ENCODE peak calls at places on chromosomes 16 and 17, in nine cellular contexts. One of them, this sample, is unnamed.

GRCh38 chr16:2251281-2252111 is at the start of gene ECI1:
- DNase-seq in MM.1S: peak
- DNase-seq in K562: peak
- DNase-seq in A673: peak
- DNase-seq in neural progenitor cell: peak
- DNase-seq in PC-3: peak
- DNase-seq in HCT116: peak
- DNase-seq in PC-9: peak
- DNase-seq in endothelial cell of umbilical vein: peak
- DNase-seq in this sample: peak

GRCh38 chr16:10787304-10787703 is 31.3 kb downstream of the TVP23A start:
- DNase-seq in neural progenitor cell: peak
- DNase-seq in endothelial cell of umbilical vein: no peak
- DNase-seq in K562: no peak
- DNase-seq in HCT116: no peak
- DNase-seq in PC-3: no peak
- DNase-seq in A673: peak
- DNase-seq in PC-9: no peak
- DNase-seq in MM.1S: no peak
- DNase-seq in this sample: no peak

GRCh38 chr17:81419886-81420768 is 24.9 kb downstream of the BAHCC1 start:
- DNase-seq in HCT116: no peak
- DNase-seq in A673: peak
- DNase-seq in endothelial cell of umbilical vein: no peak
- DNase-seq in neural progenitor cell: no peak
- DNase-seq in MM.1S: no peak
- DNase-seq in K562: no peak
- DNase-seq in PC-3: no peak
- DNase-seq in PC-9: no peak
- DNase-seq in this sample: peak

GRCh38 chr17:76008630-76009425 is 8.2 kb downstream of the CDK3 start:
- DNase-seq in K562: peak
- DNase-seq in endothelial cell of umbilical vein: no peak
- DNase-seq in MM.1S: no peak
- DNase-seq in PC-3: peak
- DNase-seq in A673: no peak
- DNase-seq in neural progenitor cell: no peak
- DNase-seq in HCT116: no peak
- DNase-seq in PC-9: no peak
- DNase-seq in this sample: no peak

GRCh38 chr16:57564571-57565270 is 22.3 kb downstream of the ADGRG5 start:
- DNase-seq in neural progenitor cell: no peak
- DNase-seq in PC-9: no peak
- DNase-seq in A673: no peak
- DNase-seq in PC-3: no peak
- DNase-seq in MM.1S: no peak
- DNase-seq in K562: no peak
- DNase-seq in HCT116: no peak
- DNase-seq in endothelial cell of umbilical vein: no peak
- DNase-seq in this sample: peak

GRCh38 chr17:74527756-74528155 is 3.5 kb downstream of the CD300LB start:
- DNase-seq in endothelial cell of umbilical vein: no peak
- DNase-seq in K562: no peak
- DNase-seq in PC-9: no peak
- DNase-seq in MM.1S: no peak
- DNase-seq in A673: no peak
- DNase-seq in HCT116: no peak
- DNase-seq in neural progenitor cell: no peak
- DNase-seq in PC-3: no peak
- DNase-seq in this sample: no peak

GRCh38 chr17:49490271-49490670 is 4.8 kb upstream of the NGFR start:
- DNase-seq in endothelial cell of umbilical vein: no peak
- DNase-seq in HCT116: no peak
- DNase-seq in A673: no peak
- DNase-seq in MM.1S: no peak
- DNase-seq in PC-3: no peak
- DNase-seq in neural progenitor cell: no peak
- DNase-seq in PC-9: no peak
- DNase-seq in K562: no peak
- DNase-seq in this sample: no peak

GRCh38 chr16:19429271-19429670 is 11.6 kb downstream of the TMC5 start:
- DNase-seq in MM.1S: no peak
- DNase-seq in endothelial cell of umbilical vein: no peak
- DNase-seq in PC-9: no peak
- DNase-seq in A673: no peak
- DNase-seq in HCT116: no peak
- DNase-seq in PC-3: peak
- DNase-seq in neural progenitor cell: no peak
- DNase-seq in K562: no peak
- DNase-seq in this sample: no peak

GRCh38 chr17:73323622-73324455 is 12.0 kb upstream of the CDC42EP4 start:
- DNase-seq in PC-9: no peak
- DNase-seq in A673: no peak
- DNase-seq in K562: no peak
- DNase-seq in PC-3: no peak
- DNase-seq in MM.1S: no peak
- DNase-seq in HCT116: no peak
- DNase-seq in neural progenitor cell: no peak
- DNase-seq in endothelial cell of umbilical vein: no peak
- DNase-seq in this sample: peak

GRCh38 chr17:59437766-59438165 is 106.3 kb downstream of the YPEL2 start:
- DNase-seq in K562: no peak
- DNase-seq in HCT116: no peak
- DNase-seq in A673: no peak
- DNase-seq in PC-9: no peak
- DNase-seq in MM.1S: no peak
- DNase-seq in PC-3: no peak
- DNase-seq in endothelial cell of umbilical vein: no peak
- DNase-seq in neural progenitor cell: no peak
- DNase-seq in this sample: no peak

GRCh38 chr17:4678448-4679026 is 25.4 kb downstream of the PELP1 start:
- DNase-seq in MM.1S: no peak
- DNase-seq in A673: no peak
- DNase-seq in neural progenitor cell: no peak
- DNase-seq in PC-3: peak
- DNase-seq in PC-9: peak
- DNase-seq in HCT116: peak
- DNase-seq in K562: peak
- DNase-seq in endothelial cell of umbilical vein: peak
- DNase-seq in this sample: peak

GRCh38 chr16:703406-703805 is 2.2 kb downstream of the FBXL16 start:
- DNase-seq in MM.1S: no peak
- DNase-seq in HCT116: no peak
- DNase-seq in neural progenitor cell: no peak
- DNase-seq in PC-9: no peak
- DNase-seq in PC-3: no peak
- DNase-seq in A673: no peak
- DNase-seq in endothelial cell of umbilical vein: no peak
- DNase-seq in K562: no peak
- DNase-seq in this sample: no peak

GRCh38 chr16:704047-704446 is 1.6 kb downstream of the FBXL16 start:
- DNase-seq in neural progenitor cell: no peak
- DNase-seq in A673: no peak
- DNase-seq in endothelial cell of umbilical vein: no peak
- DNase-seq in PC-3: no peak
- DNase-seq in MM.1S: no peak
- DNase-seq in PC-9: no peak
- DNase-seq in K562: no peak
- DNase-seq in HCT116: no peak
- DNase-seq in this sample: no peak

GRCh38 chr16:698911-699671 is 6.5 kb downstream of the FBXL16 start:
- DNase-seq in A673: no peak
- DNase-seq in endothelial cell of umbilical vein: no peak
- DNase-seq in HCT116: no peak
- DNase-seq in neural progenitor cell: no peak
- DNase-seq in K562: no peak
- DNase-seq in PC-3: no peak
- DNase-seq in PC-9: no peak
- DNase-seq in MM.1S: no peak
- DNase-seq in this sample: no peak

GRCh38 chr16:702341-702740 is 3.3 kb downstream of the FBXL16 start:
- DNase-seq in neural progenitor cell: no peak
- DNase-seq in A673: no peak
- DNase-seq in MM.1S: no peak
- DNase-seq in K562: no peak
- DNase-seq in HCT116: no peak
- DNase-seq in PC-9: no peak
- DNase-seq in PC-3: no peak
- DNase-seq in endothelial cell of umbilical vein: no peak
- DNase-seq in this sample: no peak

GRCh38 chr16:700684-701584 is 4.7 kb downstream of the FBXL16 start:
- DNase-seq in neural progenitor cell: peak
- DNase-seq in PC-3: no peak
- DNase-seq in A673: peak
- DNase-seq in endothelial cell of umbilical vein: no peak
- DNase-seq in K562: peak
- DNase-seq in PC-9: no peak
- DNase-seq in HCT116: no peak
- DNase-seq in MM.1S: no peak
- DNase-seq in this sample: peak
- TF ChIP-seq EZH2 in neural progenitor cell: peak
- TF ChIP-seq EZH2 in PC-3: no peak
- TF ChIP-seq EZH2 in A673: peak
- TF ChIP-seq EZH2 in endothelial cell of umbilical vein: peak
- TF ChIP-seq EZH2 in K562: no peak
- TF ChIP-seq EZH2 in PC-9: no peak
- TF ChIP-seq EZH2 in HCT116: no peak
- TF ChIP-seq EZH2 in MM.1S: peak
- TF ChIP-seq EZH2 in this sample: no peak

DNA sequence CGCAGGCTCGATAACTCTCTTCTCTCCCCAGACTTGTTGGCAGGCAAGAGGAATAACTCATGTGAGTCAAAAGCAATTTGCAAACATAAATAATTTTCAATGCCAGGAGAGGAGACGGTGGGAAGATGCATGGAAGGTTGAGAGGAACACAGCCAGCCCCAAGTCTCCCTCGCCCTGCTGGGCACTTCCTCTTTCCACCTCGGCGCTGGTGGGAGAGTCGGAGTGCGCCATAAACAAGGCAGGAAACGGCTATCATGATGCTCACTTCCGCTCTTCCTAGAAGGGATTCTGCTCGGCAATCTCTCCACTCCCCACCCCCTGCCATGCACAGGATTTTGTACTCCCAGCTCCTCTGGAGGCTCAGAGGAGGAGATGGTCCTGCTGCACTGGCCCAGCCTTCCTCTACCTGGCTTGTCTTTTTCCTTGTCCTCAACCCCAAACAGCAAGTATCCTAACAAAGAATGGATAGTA is 13.0 kb downstream of the CBX4 start:
- DNase-seq in endothelial cell of umbilical vein: no peak
- DNase-seq in neural progenitor cell: no peak
- DNase-seq in HCT116: no peak
- DNase-seq in MM.1S: no peak
- DNase-seq in PC-3: no peak
- DNase-seq in A673: peak
- DNase-seq in K562: peak
- DNase-seq in PC-9: no peak
- DNase-seq in this sample: no peak
- TF ChIP-seq EZH2 in endothelial cell of umbilical vein: no peak
- TF ChIP-seq EZH2 in neural progenitor cell: no peak
- TF ChIP-seq EZH2 in HCT116: no peak
- TF ChIP-seq EZH2 in MM.1S: no peak
- TF ChIP-seq EZH2 in PC-3: no peak
- TF ChIP-seq EZH2 in A673: no peak
- TF ChIP-seq EZH2 in K562: no peak
- TF ChIP-seq EZH2 in PC-9: no peak
- TF ChIP-seq EZH2 in this sample: no peak

GRCh38 chr17:7261377-7262191 is 694 bp downstream of the CLDN7 start:
- DNase-seq in HCT116: no peak
- DNase-seq in PC-3: no peak
- DNase-seq in A673: no peak
- DNase-seq in endothelial cell of umbilical vein: no peak
- DNase-seq in neural progenitor cell: no peak
- DNase-seq in MM.1S: no peak
- DNase-seq in PC-9: no peak
- DNase-seq in K562: peak
- DNase-seq in this sample: peak
- TF ChIP-seq EZH2 in HCT116: no peak
- TF ChIP-seq EZH2 in PC-3: no peak
- TF ChIP-seq EZH2 in A673: no peak
- TF ChIP-seq EZH2 in endothelial cell of umbilical vein: no peak
- TF ChIP-seq EZH2 in neural progenitor cell: peak
- TF ChIP-seq EZH2 in MM.1S: no peak
- TF ChIP-seq EZH2 in PC-9: no peak
- TF ChIP-seq EZH2 in K562: no peak
- TF ChIP-seq EZH2 in this sample: no peak

GRCh38 chr17:50841277-50841948 is 6.0 kb downstream of the WFIKKN2 start:
- DNase-seq in endothelial cell of umbilical vein: no peak
- DNase-seq in A673: no peak
- DNase-seq in HCT116: no peak
- DNase-seq in MM.1S: no peak
- DNase-seq in neural progenitor cell: no peak
- DNase-seq in PC-9: peak
- DNase-seq in K562: no peak
- DNase-seq in PC-3: no peak
- DNase-seq in this sample: no peak
- TF ChIP-seq EZH2 in endothelial cell of umbilical vein: no peak
- TF ChIP-seq EZH2 in A673: no peak
- TF ChIP-seq EZH2 in HCT116: no peak
- TF ChIP-seq EZH2 in MM.1S: no peak
- TF ChIP-seq EZH2 in neural progenitor cell: no peak
- TF ChIP-seq EZH2 in PC-9: no peak
- TF ChIP-seq EZH2 in K562: no peak
- TF ChIP-seq EZH2 in PC-3: no peak
- TF ChIP-seq EZH2 in this sample: no peak

DNA sequence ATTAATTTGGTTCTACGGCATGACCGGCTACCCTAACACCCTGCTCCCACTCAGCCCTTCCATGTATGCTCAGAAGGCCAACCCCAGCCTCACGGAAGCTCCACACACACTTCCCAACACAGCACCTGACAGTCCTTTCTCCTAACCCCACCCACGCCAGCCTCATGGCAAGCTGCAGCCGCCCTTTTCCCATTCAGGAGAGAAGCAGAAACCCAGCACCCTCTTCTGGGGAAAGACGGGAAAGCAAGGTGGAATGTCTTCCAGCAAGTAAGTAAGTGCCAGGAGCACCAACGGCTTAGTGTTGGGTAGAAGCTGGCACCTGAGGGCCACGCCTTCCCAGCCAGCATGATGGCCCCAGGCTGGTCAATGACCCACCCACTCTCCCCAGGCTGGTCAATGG is 32.1 kb downstream of the ABR start:
- DNase-seq in neural progenitor cell: peak
- DNase-seq in K562: no peak
- DNase-seq in endothelial cell of umbilical vein: peak
- DNase-seq in HCT116: peak
- DNase-seq in PC-9: peak
- DNase-seq in MM.1S: peak
- DNase-seq in A673: peak
- DNase-seq in PC-3: peak
- DNase-seq in this sample: peak
- TF ChIP-seq EZH2 in neural progenitor cell: no peak
- TF ChIP-seq EZH2 in K562: no peak
- TF ChIP-seq EZH2 in endothelial cell of umbilical vein: no peak
- TF ChIP-seq EZH2 in HCT116: no peak
- TF ChIP-seq EZH2 in PC-9: no peak
- TF ChIP-seq EZH2 in MM.1S: no peak
- TF ChIP-seq EZH2 in A673: no peak
- TF ChIP-seq EZH2 in PC-3: no peak
- TF ChIP-seq EZH2 in this sample: no peak